ENCODE peak calls at places on chromosomes 4 and X, in five cellular contexts. X is neural crest cell, G is BJ, P is tibial artery, D is amygdala. C is an unnamed sample.

GRCh38 chrX:52556741-52557140 is 39.9 kb upstream of the XAGE1B start:
- DNase-seq in X (no peak), G (no peak), P (no peak), D (no peak), C (no peak)

GRCh38 chrX:43741843-43742573 is 85.9 kb downstream of the MAOA start:
- DNase-seq in X (no peak), G (no peak), P (peak), D (no peak), C (no peak)

GRCh38 chrX:71606536-71607216 is 11.6 kb downstream of the CXCR3 start:
- DNase-seq in X (no peak), G (no peak), P (no peak), D (no peak), C (no peak)

GRCh38 chr4:119748853-119749252 is 120.2 kb upstream of the PDE5A start:
- DNase-seq in X (no peak), G (no peak), P (no peak), D (no peak), C (no peak)

GRCh38 chr4:129233691-129234090 is 137.7 kb downstream of the C4orf33 start:
- DNase-seq in X (no peak), G (no peak), P (no peak), D (no peak), C (no peak)

GRCh38 chr4:54400802-54401201 is 171.7 kb downstream of the PDGFRA start:
- DNase-seq in X (no peak), G (peak), P (no peak), D (no peak), C (peak)

GRCh38 chr4:139266583-139267257 is 13.3 kb downstream of the MGARP start:
- DNase-seq in X (peak), G (peak), P (peak), D (no peak), C (peak)

GRCh38 chr4:75666299-75666698 is 6.9 kb downstream of the G3BP2 start:
- DNase-seq in X (no peak), G (no peak), P (no peak), D (no peak), C (no peak)

GRCh38 chr4:167233523-167234387 is 539 bp downstream of the SPOCK3 start:
- DNase-seq in X (peak), G (no peak), P (no peak), D (peak), C (peak)

GRCh38 chr4:177177446-177178160 is 132.1 kb upstream of the NEIL3 start:
- DNase-seq in X (no peak), G (peak), P (no peak), D (no peak), C (no peak)

GRCh38 chrX:151206871-151207270 is 30.5 kb downstream of the GPR50 start:
- DNase-seq in X (no peak), G (no peak), P (no peak), D (no peak), C (no peak)